ENCODE peak calls at places on chromosome 19, in ten cellular contexts. U, A, M, X, E, G, N, J, S and O are unnamed samples.

GRCh38 chr19:1746401-1747284 is 6.7 kb upstream of the ONECUT3 start:
- DNase-seq in U (peak; percentile 48), A (no peak), M (no peak), X (no peak), E (no peak), G (no peak), N (peak; percentile 74), J (no peak), S (no peak), O (peak; percentile 62)

GRCh38 chr19:2359992-2360875 is at the start of gene TMPRSS9:
- DNase-seq in U (no peak), A (no peak), M (no peak), X (no peak), E (no peak), G (peak; percentile 42), N (no peak), J (no peak), S (no peak), O (no peak)

GRCh38 chr19:37251308-37252229 is 33.6 kb downstream of the ZNF383 start:
- DNase-seq in U (peak; percentile 94), A (peak; percentile 61), M (no peak), X (peak; percentile 86), E (peak; percentile 96), G (peak; percentile 80), N (no peak), J (peak; percentile 71), S (peak; percentile 68), O (peak; percentile 94)

GRCh38 chr19:48513289-48514122 is 1.9 kb upstream of the LMTK3 start:
- DNase-seq in U (peak; percentile 68), A (no peak), M (peak; percentile 98), X (peak; percentile 90), E (peak; percentile 78), G (peak; percentile 75), N (peak; percentile 94), J (peak; percentile 65), S (peak; percentile 73), O (no peak)

GRCh38 chr19:3604987-3605343 is 1.7 kb downstream of the TBXA2R start:
- DNase-seq in U (no peak), A (no peak), M (no peak), X (no peak), E (peak; percentile 50), G (no peak), N (no peak), J (peak; percentile 37), S (no peak), O (no peak)

GRCh38 chr19:10010939-10011338 is 635 bp upstream of the COL5A3 start:
- DNase-seq in U (no peak), A (no peak), M (no peak), X (no peak), E (peak; percentile 55), G (no peak), N (no peak), J (no peak), S (no peak), O (no peak)

GRCh38 chr19:1259873-1260748 is 9.0 kb upstream of the CIRBP start:
- DNase-seq in U (peak; percentile 65), A (no peak), M (no peak), X (no peak), E (no peak), G (no peak), N (no peak), J (peak; percentile 63), S (no peak), O (no peak)

GRCh38 chr19:47658431-47659383 is 49.8 kb downstream of the BICRA start:
- DNase-seq in U (no peak), A (no peak), M (no peak), X (no peak), E (peak; percentile 30), G (peak; percentile 38), N (no peak), J (no peak), S (no peak), O (no peak)

GRCh38 chr19:14830702-14831101 is 4.3 kb downstream of the OR7A5 start:
- DNase-seq in U (no peak), A (no peak), M (no peak), X (no peak), E (no peak), G (no peak), N (no peak), J (no peak), S (no peak), O (no peak)

GRCh38 chr19:14114854-14115253 is 2.7 kb downstream of the PRKACA start:
- DNase-seq in U (peak; percentile 30), A (peak; percentile 78), M (peak; percentile 77), X (no peak), E (peak; percentile 87), G (peak; percentile 86), N (peak; percentile 83), J (peak; percentile 24), S (peak; percentile 62), O (no peak)

GRCh38 chr19:18594096-18594823 is 5.7 kb downstream of the REX1BD start:
- DNase-seq in U (peak; percentile 54), A (peak; percentile 84), M (peak; percentile 91), X (peak; percentile 62), E (peak; percentile 92), G (peak; percentile 87), N (peak; percentile 92), J (peak; percentile 72), S (peak; percentile 69), O (no peak)

GRCh38 chr19:38310279-38310670 is 5.5 kb downstream of the YIF1B start:
- DNase-seq in U (no peak), A (no peak), M (no peak), X (no peak), E (no peak), G (no peak), N (no peak), J (no peak), S (no peak), O (no peak)

GRCh38 chr19:45177817-45178261 is at the start of gene TRAPPC6A:
- DNase-seq in U (peak; percentile 84), A (no peak), M (peak; percentile 64), X (no peak), E (no peak), G (no peak), N (no peak), J (no peak), S (no peak), O (peak; percentile 87)

GRCh38 chr19:44968670-44969069 is 13.5 kb downstream of the CLPTM1 start:
- DNase-seq in U (no peak), A (no peak), M (no peak), X (no peak), E (no peak), G (no peak), N (no peak), J (no peak), S (no peak), O (no peak)

DNA sequence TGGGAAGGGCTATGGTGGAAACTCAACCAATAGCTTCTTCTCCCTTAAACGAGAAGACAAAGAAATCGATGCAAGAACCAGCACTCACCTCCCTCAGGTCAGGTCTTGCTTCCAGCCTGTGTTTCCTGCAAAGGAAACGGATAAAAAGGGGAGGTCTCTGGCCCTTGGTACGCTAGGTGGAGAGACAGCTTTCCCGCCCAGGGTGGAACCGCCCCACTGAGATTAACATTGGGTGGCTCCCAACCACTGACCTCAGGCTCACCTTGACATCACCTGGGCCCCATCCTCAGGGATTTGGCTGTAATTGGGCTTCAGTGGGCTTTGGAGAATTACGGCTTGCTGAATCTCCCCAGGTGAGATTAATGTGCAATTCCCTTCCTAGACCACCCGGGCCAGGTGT is at the start of gene NLRP7:
- DNase-seq in U (no peak), A (no peak), M (peak; percentile 36), X (no peak), E (no peak), G (no peak), N (peak; percentile 49), J (no peak), S (no peak), O (no peak)
- H3K27ac ChIP-seq in U (no peak within 1 kb of the TSS), A (no peak within 1 kb of the TSS), M (no peak within 1 kb of the TSS), X (no peak within 1 kb of the TSS), E (no peak within 1 kb of the TSS), G (no peak within 1 kb of the TSS), N (no peak within 1 kb of the TSS), J (no peak within 1 kb of the TSS), S (no peak within 1 kb of the TSS), O (no peak within 1 kb of the TSS)

DNA sequence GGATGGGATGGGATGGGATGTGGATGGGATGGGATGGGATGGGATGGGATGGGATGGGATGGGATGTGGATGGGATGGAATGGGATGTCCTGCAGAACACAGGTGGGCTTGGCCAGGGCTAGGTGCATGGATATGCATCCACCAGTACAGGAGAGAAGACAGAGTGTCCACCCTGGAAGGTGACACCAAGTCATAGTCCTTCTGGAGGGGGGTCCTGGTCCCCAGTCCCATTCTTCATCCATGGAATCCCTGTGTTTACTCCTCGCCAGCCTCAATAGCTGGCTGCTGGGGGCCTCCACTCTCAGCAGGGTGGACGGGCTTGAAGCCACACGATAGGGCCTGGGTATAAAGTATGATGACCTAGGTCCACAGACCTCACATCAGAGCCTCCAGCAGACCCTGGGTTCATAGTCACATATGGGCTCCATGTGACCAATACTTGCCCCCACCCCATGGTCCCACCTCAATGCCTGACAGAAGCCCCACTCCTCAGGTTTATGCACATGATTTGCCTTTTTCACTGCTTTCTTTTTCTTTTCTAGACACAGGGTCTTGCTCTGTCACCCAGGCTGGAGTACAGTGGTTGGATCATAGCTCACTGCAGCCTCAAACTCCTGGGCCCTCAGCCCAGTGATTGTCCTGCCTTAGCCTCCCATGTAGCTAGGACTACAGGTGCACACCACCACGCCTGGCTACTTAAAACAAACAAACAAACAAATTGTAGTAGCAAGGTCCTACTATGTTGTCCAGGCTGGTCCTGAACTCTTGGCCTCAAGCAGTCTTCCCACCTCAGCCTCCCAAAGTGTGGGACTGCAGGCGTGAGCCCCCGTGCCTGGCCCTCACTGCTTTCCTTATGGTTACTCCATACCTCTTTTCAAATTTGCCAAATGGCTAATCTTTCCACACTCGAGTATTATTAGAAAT is 39.9 kb downstream of the RFX2 start:
- DNase-seq in U (no peak), A (no peak), M (no peak), X (no peak), E (no peak), G (no peak), N (no peak), J (no peak), S (peak; percentile 0), O (no peak)
- H3K27ac ChIP-seq in U (peak overlapping the region; percentile 16), A (peak overlapping the region; percentile 69), M (no peak overlapping the region), X (no peak overlapping the region), E (peak overlapping the region; percentile 53), G (no peak overlapping the region), N (no peak overlapping the region), J (no peak overlapping the region), S (no peak overlapping the region), O (no peak overlapping the region)

DNA sequence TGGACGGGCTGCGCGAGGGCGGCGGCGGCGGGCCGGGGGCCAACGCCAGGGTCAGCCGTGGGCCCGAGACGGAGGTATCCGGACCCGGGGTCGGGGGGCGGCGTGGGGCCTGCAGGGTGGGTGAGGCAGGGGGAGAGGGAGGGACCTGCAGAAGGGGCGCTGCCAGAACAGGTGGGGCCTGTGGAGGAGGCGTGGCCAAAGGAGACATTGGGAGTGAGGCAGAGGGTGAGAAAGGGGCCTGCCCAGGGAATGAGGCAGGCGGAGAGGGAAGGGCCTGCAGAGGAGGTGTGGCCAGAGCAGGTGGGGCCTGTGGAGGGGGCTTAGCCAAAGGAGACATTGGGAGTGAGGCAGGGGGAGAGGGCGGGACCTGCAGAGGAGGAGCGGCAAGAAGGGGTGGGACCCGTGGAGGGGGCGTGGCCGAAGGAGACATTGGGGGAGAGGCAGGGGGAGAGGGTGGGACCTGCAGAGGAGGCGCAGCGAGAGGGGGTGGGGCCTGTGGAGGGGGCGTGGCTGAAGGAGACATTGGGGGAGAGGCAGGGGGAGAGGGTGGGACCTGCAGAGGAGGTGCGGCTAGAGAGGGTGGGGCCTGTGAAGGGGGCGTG is 4.2 kb downstream of the PRR36 start:
- DNase-seq in U (peak; percentile 86), A (no peak), M (peak; percentile 96), X (no peak), E (peak; percentile 87), G (peak; percentile 73), N (peak; percentile 92), J (peak; percentile 52), S (peak; percentile 63), O (no peak)
- H3K27ac ChIP-seq in U (peak overlapping the region; percentile 33), A (no peak overlapping the region), M (no peak overlapping the region), X (peak overlapping the region; percentile 64), E (no peak overlapping the region), G (no peak overlapping the region), N (no peak overlapping the region), J (peak overlapping the region; percentile 59), S (peak overlapping the region; percentile 92), O (peak overlapping the region; percentile 23)

GRCh38 chr19:43674630-43674982 is 4.6 kb upstream of the PLAUR start:
- DNase-seq in U (peak; percentile 56), A (no peak), M (no peak), X (no peak), E (no peak), G (no peak), N (no peak), J (no peak), S (no peak), O (no peak)
- H3K27ac ChIP-seq in U (peak overlapping the region; percentile 99), A (no peak overlapping the region), M (no peak overlapping the region), X (no peak overlapping the region), E (peak overlapping the region; percentile 70), G (no peak overlapping the region), N (no peak overlapping the region), J (no peak overlapping the region), S (no peak overlapping the region), O (peak overlapping the region; percentile 97)